ENCODE peak calls at places on chromosomes 3 and 15, in nine cellular contexts. W, L, B, H, S, F, M, Y and G are unnamed samples.

GRCh38 chr3:124837730-124838186 is 49.4 kb downstream of the ITGB5 start:
- DNase-seq in W (peak), L (peak), B (peak), H (peak), S (no peak), F (no peak), M (peak), Y (no peak), G (peak)

GRCh38 chr3:184937611-184938010 is 125.6 kb downstream of the VPS8 start:
- DNase-seq in W (no peak), L (no peak), B (peak), H (no peak), S (no peak), F (no peak), M (no peak), Y (no peak), G (no peak)

GRCh38 chr15:72970965-72971746 is 81.1 kb upstream of the NEO1 start:
- DNase-seq in W (peak), L (no peak), B (peak), H (no peak), S (no peak), F (no peak), M (no peak), Y (no peak), G (no peak)

GRCh38 chr3:134037168-134037567 is 7.4 kb upstream of the SLCO2A1 start:
- DNase-seq in W (no peak), L (no peak), B (no peak), H (no peak), S (no peak), F (no peak), M (peak), Y (no peak), G (no peak)

GRCh38 chr3:60809857-60810256 is 441.4 kb downstream of the FHIT start:
- DNase-seq in W (peak), L (peak), B (peak), H (no peak), S (no peak), F (no peak), M (no peak), Y (peak), G (peak)

GRCh38 chr15:45129651-45130129 is at the start of the genes DUOX1 and DUOXA1:
- DNase-seq in W (no peak), L (no peak), B (no peak), H (no peak), S (no peak), F (no peak), M (peak), Y (no peak), G (no peak)

GRCh38 chr15:48408337-48408736 is 77.1 kb downstream of the DUT start:
- DNase-seq in W (no peak), L (peak), B (no peak), H (no peak), S (no peak), F (no peak), M (no peak), Y (no peak), G (no peak)

GRCh38 chr3:52973806-52974205 is 72.1 kb downstream of the SFMBT1 start:
- DNase-seq in W (peak), L (peak), B (peak), H (no peak), S (no peak), F (no peak), M (no peak), Y (no peak), G (no peak)

GRCh38 chr3:191282262-191283215 is 46.7 kb upstream of the CCDC50 start:
- DNase-seq in W (peak), L (no peak), B (peak), H (no peak), S (no peak), F (no peak), M (no peak), Y (peak), G (no peak)

GRCh38 chr3:50515565-50516047 is 12.2 kb upstream of the CACNA2D2 start:
- DNase-seq in W (no peak), L (no peak), B (peak), H (peak), S (peak), F (peak), M (peak), Y (no peak), G (peak)